ENCODE peak calls at places on chromosome 1, in nine cellular contexts. I, Z, V, T, L, E, H, P and M are unnamed samples.

GRCh38 chr1:203771901-203772301 is 6.9 kb downstream of the LAX1 start:
- DNase-seq in I (no peak), Z (peak), V (peak), T (no peak), L (no peak), E (no peak), H (no peak), P (no peak), M (peak)

GRCh38 chr1:61395156-61395555 is 312.8 kb downstream of the NFIA start:
- DNase-seq in I (no peak), Z (no peak), V (no peak), T (no peak), L (no peak), E (no peak), H (no peak), P (no peak), M (no peak)

GRCh38 chr1:5815716-5816115 is 176.5 kb downstream of the NPHP4 start:
- DNase-seq in I (no peak), Z (no peak), V (no peak), T (no peak), L (no peak), E (no peak), H (no peak), P (no peak), M (no peak)

GRCh38 chr1:119141020-119141424 is 569 bp upstream of the WARS2 start:
- DNase-seq in I (peak), Z (peak), V (peak), T (peak), L (peak), E (no peak), H (no peak), P (no peak), M (peak)

GRCh38 chr1:54575605-54576004 is 27.6 kb downstream of the ACOT11 start:
- DNase-seq in I (no peak), Z (no peak), V (no peak), T (no peak), L (no peak), E (no peak), H (no peak), P (no peak), M (no peak)

GRCh38 chr1:161182214-161182613 is 4.9 kb upstream of the B4GALT3 start:
- DNase-seq in I (peak), Z (no peak), V (no peak), T (no peak), L (peak), E (peak), H (no peak), P (no peak), M (no peak)

GRCh38 chr1:231964241-231964640 is 337.7 kb downstream of the DISC1 start:
- DNase-seq in I (peak), Z (no peak), V (no peak), T (no peak), L (no peak), E (no peak), H (no peak), P (no peak), M (no peak)

GRCh38 chr1:204225841-204226745 is 12.3 kb upstream of the GOLT1A start:
- DNase-seq in I (peak), Z (no peak), V (no peak), T (no peak), L (no peak), E (no peak), H (no peak), P (no peak), M (no peak)

GRCh38 chr1:47438321-47439150 is 692 bp downstream of the FOXD2 start:
- DNase-seq in I (no peak), Z (no peak), V (no peak), T (no peak), L (peak), E (no peak), H (no peak), P (no peak), M (no peak)

GRCh38 chr1:1066403-1067283 is 7.5 kb downstream of the RNF223 start:
- DNase-seq in I (peak), Z (no peak), V (no peak), T (peak), L (no peak), E (peak), H (no peak), P (no peak), M (no peak)